ENCODE peak calls at places on chromosomes 5 and 9, in five cellular contexts. T is sigmoid colon, D is cardiac muscle cell, Y is endothelial cell, U is cardiac fibroblast. V is an unnamed sample.

GRCh38 chr9:109241931-109242330 is 74.9 kb upstream of the FRRS1L start:
- DNase-seq in Y (no peak), D (no peak), U (no peak), T (no peak), V (no peak)

GRCh38 chr9:81202292-81202691 is 487.1 kb downstream of the TLE1 start:
- DNase-seq in T (no peak), U (no peak), Y (no peak), D (no peak), V (no peak)

GRCh38 chr9:5626727-5627634 is 1.9 kb upstream of the RIC1 start:
- DNase-seq in U (peak; percentile 93), T (no peak), D (peak; percentile 93), Y (no peak), V (no peak)

GRCh38 chr9:75937859-75938258 is 47.4 kb downstream of the PCSK5 start:
- DNase-seq in Y (no peak), D (peak; percentile 68), U (no peak), T (no peak), V (no peak)

GRCh38 chr9:78261403-78262001 is 25.6 kb downstream of the CEP78 start:
- DNase-seq in Y (no peak), T (no peak), D (peak; percentile 60), U (peak; percentile 60), V (no peak)

GRCh38 chr5:96687812-96688453 is 25.8 kb downstream of the CAST start:
- DNase-seq in T (no peak), D (peak; percentile 75), Y (no peak), U (peak; percentile 79), V (no peak)

GRCh38 chr5:56177134-56177533 is 56.0 kb downstream of the ANKRD55 start:
- DNase-seq in T (no peak), U (peak; percentile 26), Y (no peak), D (peak; percentile 76), V (no peak)

GRCh38 chr5:148393390-148393741 is 9.6 kb downstream of the FBXO38 start:
- DNase-seq in Y (no peak), T (no peak), U (no peak), D (no peak), V (no peak)

GRCh38 chr5:112957970-112958773 is 18.4 kb upstream of the DCP2 start:
- DNase-seq in T (peak; percentile 77), Y (no peak), D (peak; percentile 93), U (peak; percentile 97), V (no peak)

GRCh38 chr9:129331772-129332512 is 153.9 kb upstream of the IER5L start:
- DNase-seq in Y (no peak), U (no peak), T (no peak), D (no peak), V (no peak)

GRCh38 chr5:32443541-32444190 is 874 bp downstream of the ZFR start:
- DNase-seq in T (no peak), U (peak; percentile 36), Y (peak; percentile 34), D (peak; percentile 56), V (peak; percentile 86)

GRCh38 chr5:35656721-35657120 is 39.1 kb downstream of the SPEF2 start:
- DNase-seq in Y (no peak), U (no peak), T (no peak), D (peak; percentile 3), V (no peak)

GRCh38 chr9:96232539-96233241 is 69.3 kb downstream of the HSD17B3 start:
- DNase-seq in D (peak; percentile 91), U (peak; percentile 69), Y (peak; percentile 31), T (peak; percentile 89), V (no peak)

GRCh38 chr5:54470677-54471076 is 15.2 kb downstream of the HSPB3 start:
- DNase-seq in Y (no peak), D (peak; percentile 86), U (peak; percentile 30), T (no peak), V (no peak)

GRCh38 chr5:90783460-90784333 is 225.1 kb downstream of the ADGRV1 start:
- DNase-seq in T (peak; percentile 75), D (peak; percentile 76), U (peak; percentile 76), Y (peak; percentile 85), V (no peak)

GRCh38 chr5:173785866-173786265 is 102.3 kb upstream of the CPEB4 start:
- DNase-seq in T (no peak), D (no peak), Y (no peak), U (no peak), V (no peak)

GRCh38 chr5:10243660-10244240 is 5.9 kb downstream of the ATPSCKMT start:
- DNase-seq in D (no peak), Y (no peak), T (no peak), U (no peak), V (no peak)

GRCh38 chr5:91077623-91078022 is 305.5 kb downstream of the ARRDC3 start:
- DNase-seq in U (no peak), Y (no peak), D (no peak), T (no peak), V (no peak)

GRCh38 chr9:38445154-38446043 is 21.1 kb upstream of the IGFBPL1 start:
- DNase-seq in U (no peak), D (no peak), T (no peak), Y (no peak), V (peak; percentile 38)

GRCh38 chr9:88872171-88872946 is 118.9 kb upstream of the S1PR3 start:
- DNase-seq in Y (no peak), U (no peak), D (no peak), T (no peak), V (no peak)

GRCh38 chr5:141846031-141846430 is 32.2 kb downstream of the PCDH1 start:
- DNase-seq in D (peak; percentile 73), Y (no peak), T (no peak), U (peak; percentile 75), V (no peak)

GRCh38 chr5:118042076-118042475 is 946.3 kb downstream of the DTWD2 start:
- DNase-seq in U (peak; percentile 1), Y (no peak), T (no peak), D (peak; percentile 7), V (no peak)

GRCh38 chr9:133107245-133107722 is 13.8 kb downstream of the RALGDS start:
- DNase-seq in T (peak; percentile 54), Y (no peak), U (no peak), D (no peak), V (no peak)

GRCh38 chr5:25418319-25418859 is 773.6 kb upstream of the CDH10 start:
- DNase-seq in Y (no peak), D (no peak), U (no peak), T (no peak), V (no peak)

GRCh38 chr9:109781541-109782197 is 1.7 kb downstream of the PALM2AKAP2 start:
- DNase-seq in Y (no peak), U (peak; percentile 13), D (no peak), T (peak; percentile 71), V (no peak)

GRCh38 chr9:70285981-70286616 is 27.3 kb downstream of the SMC5 start:
- DNase-seq in Y (no peak), D (peak; percentile 39), T (no peak), U (no peak), V (no peak)

GRCh38 chr9:20189871-20190270 is 401.0 kb upstream of the SLC24A2 start:
- DNase-seq in U (no peak), Y (no peak), D (no peak), T (no peak), V (no peak)

GRCh38 chr9:34375901-34376595 is 650 bp downstream of the MYORG start:
- DNase-seq in T (peak; percentile 80), D (no peak), U (peak; percentile 17), Y (peak; percentile 54), V (no peak)

GRCh38 chr5:149962040-149962439 is 1.5 kb downstream of the SLC26A2 start:
- DNase-seq in Y (peak; percentile 15), U (peak; percentile 79), T (no peak), D (peak; percentile 80), V (no peak)

GRCh38 chr9:123544007-123544827 is 188.2 kb downstream of the CRB2 start:
- DNase-seq in Y (peak; percentile 43), D (peak; percentile 65), U (peak; percentile 68), T (no peak), V (no peak)

DNA sequence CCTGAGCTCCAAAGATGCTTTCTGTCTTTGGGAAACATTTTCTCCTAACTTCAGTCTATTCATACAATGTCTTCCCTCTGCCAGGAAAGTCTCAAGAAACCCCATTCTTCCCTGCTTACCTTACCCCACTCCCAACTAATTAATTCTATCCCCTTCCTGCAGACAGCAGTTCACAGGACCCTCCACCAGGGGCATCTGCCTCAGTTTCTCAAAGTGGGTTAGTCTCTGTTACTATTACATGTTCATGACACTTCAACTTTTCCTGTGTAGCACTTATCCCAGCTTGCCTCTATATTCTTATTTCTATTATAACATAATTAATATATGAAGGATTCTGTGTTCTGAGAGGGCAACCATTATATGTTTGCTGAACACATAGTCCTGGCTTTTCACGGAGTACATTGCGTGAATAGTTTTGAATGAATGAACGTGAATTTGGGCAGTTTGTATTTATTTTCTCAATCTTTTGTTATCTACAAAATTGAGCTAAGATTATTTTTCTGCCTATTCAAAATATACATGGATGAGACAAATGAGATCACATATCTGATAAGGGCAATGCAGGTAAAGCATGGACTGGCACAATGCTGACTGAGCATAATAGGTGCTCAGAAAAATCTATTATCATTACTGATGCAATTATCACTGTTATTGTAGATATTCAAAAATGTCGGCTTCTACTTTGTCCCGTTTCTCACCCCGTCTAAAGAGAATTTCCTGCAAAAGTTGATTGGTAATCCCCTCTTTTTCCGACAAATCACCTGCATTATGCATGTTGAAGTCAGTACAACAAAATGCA is 341.1 kb downstream of the BRINP1 start:
- DNase-seq in U (no peak), D (no peak), T (no peak), Y (no peak), V (no peak)
- TF ChIP-seq CTCF in U (no peak), D (no peak), T (no peak), Y (peak; percentile 53), V (no peak)

GRCh38 chr5:154421868-154422267 is 23.9 kb upstream of the SAP30L start:
- DNase-seq in Y (peak; percentile 48), D (peak; percentile 26), T (no peak), U (peak; percentile 39), V (peak; percentile 32)
- TF ChIP-seq CTCF in Y (peak; percentile 31), D (peak; percentile 44), T (peak; percentile 30), U (peak; percentile 53), V (peak; percentile 30)

GRCh38 chr5:124231794-124232193 is 514.6 kb downstream of the ZNF608 start:
- DNase-seq in Y (no peak), T (no peak), D (no peak), U (no peak), V (no peak)

GRCh38 chr5:124231240-124231639 is 515.2 kb downstream of the ZNF608 start:
- DNase-seq in Y (no peak), U (no peak), T (no peak), D (no peak), V (no peak)

GRCh38 chr5:124230456-124230855 is 516.0 kb downstream of the ZNF608 start:
- DNase-seq in Y (no peak), D (no peak), T (no peak), U (no peak), V (no peak)

GRCh38 chr5:124234022-124234899 is 512.2 kb downstream of the ZNF608 start:
- DNase-seq in D (peak; percentile 15), Y (no peak), U (no peak), T (no peak), V (no peak)

DNA sequence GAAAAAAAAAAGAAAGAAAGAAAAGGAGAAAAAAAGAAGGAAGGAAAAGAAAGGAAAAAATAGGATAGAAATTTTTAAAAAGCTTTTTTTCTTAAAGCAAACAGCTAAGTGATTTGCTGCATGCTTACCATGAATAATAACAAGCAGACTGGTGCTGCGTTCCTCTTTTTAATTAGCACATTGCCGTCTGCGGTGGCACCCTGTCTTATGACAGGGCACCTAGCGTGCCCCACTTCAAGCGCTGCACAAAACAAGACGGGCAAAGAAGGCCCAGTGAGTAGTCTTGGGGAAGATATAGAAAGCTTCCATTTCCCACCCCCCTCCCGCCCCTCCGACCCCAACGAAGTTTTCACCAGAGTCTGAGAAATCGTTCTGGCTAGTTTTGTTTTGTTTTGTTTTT is 513.9 kb downstream of the ZNF608 start:
- DNase-seq in T (no peak), U (no peak), Y (no peak), D (no peak), V (no peak)
- TF ChIP-seq CTCF in T (no peak), U (no peak), Y (no peak), D (no peak), V (no peak)

GRCh38 chr9:82524407-82524806 is 535.8 kb downstream of the SPATA31D1 start:
- DNase-seq in D (no peak), Y (no peak), T (no peak), U (no peak), V (no peak)
- TF ChIP-seq CTCF in D (no peak), Y (no peak), T (no peak), U (no peak), V (no peak)

V was measured in osteocyte.